ENCODE peak calls at places on chromosomes 6 and 20, in nine cellular contexts. One of them, this sample, is unnamed.

GRCh38 chr6:81752084-81752968 is at the start of gene TENT5A:
- DNase-seq in GM23248: peak
- DNase-seq in stimulated activated CD8-positive, alpha-beta memory T cell treated with anti-CD3 and anti-CD28 coated beads, Interleukin-7, amount 100 ng/mL, for 1 hour: peak
- DNase-seq in upper lobe of left lung: peak
- DNase-seq in caudate nucleus: peak
- DNase-seq in fibroblast of lung: peak
- DNase-seq in activated T-helper 2 cell treated with anti-CD3 and anti-CD28 coated beads, Interferon-gamma antibody, Interleukin-2, Interleukin-4, amounts not matched to agents 10 μg/mL and 5 μg/mL and 100 μg/mL, durations not matched to agents 14 hours and 24 hours and 36 hours: peak
- DNase-seq in Calu3: peak
- DNase-seq in left cardiac atrium: peak
- DNase-seq in this sample: peak

GRCh38 chr6:168123165-168123911 is 44.3 kb upstream of the FRMD1 start:
- DNase-seq in GM23248: no peak
- DNase-seq in stimulated activated CD8-positive, alpha-beta memory T cell treated with anti-CD3 and anti-CD28 coated beads, Interleukin-7, amount 100 ng/mL, for 1 hour: no peak
- DNase-seq in upper lobe of left lung: no peak
- DNase-seq in caudate nucleus: no peak
- DNase-seq in fibroblast of lung: no peak
- DNase-seq in activated T-helper 2 cell treated with anti-CD3 and anti-CD28 coated beads, Interferon-gamma antibody, Interleukin-2, Interleukin-4, amounts not matched to agents 10 μg/mL and 5 μg/mL and 100 μg/mL, durations not matched to agents 14 hours and 24 hours and 36 hours: no peak
- DNase-seq in Calu3: no peak
- DNase-seq in left cardiac atrium: no peak
- DNase-seq in this sample: peak

GRCh38 chr20:57849868-57850215 is 140.0 kb upstream of the PMEPA1 start:
- DNase-seq in GM23248: no peak
- DNase-seq in stimulated activated CD8-positive, alpha-beta memory T cell treated with anti-CD3 and anti-CD28 coated beads, Interleukin-7, amount 100 ng/mL, for 1 hour: no peak
- DNase-seq in upper lobe of left lung: no peak
- DNase-seq in caudate nucleus: no peak
- DNase-seq in fibroblast of lung: no peak
- DNase-seq in activated T-helper 2 cell treated with anti-CD3 and anti-CD28 coated beads, Interferon-gamma antibody, Interleukin-2, Interleukin-4, amounts not matched to agents 10 μg/mL and 5 μg/mL and 100 μg/mL, durations not matched to agents 14 hours and 24 hours and 36 hours: no peak
- DNase-seq in Calu3: no peak
- DNase-seq in left cardiac atrium: no peak
- DNase-seq in this sample: no peak

GRCh38 chr6:24357336-24358218 is at the start of gene DCDC2:
- DNase-seq in GM23248: peak
- DNase-seq in stimulated activated CD8-positive, alpha-beta memory T cell treated with anti-CD3 and anti-CD28 coated beads, Interleukin-7, amount 100 ng/mL, for 1 hour: no peak
- DNase-seq in upper lobe of left lung: peak
- DNase-seq in caudate nucleus: no peak
- DNase-seq in fibroblast of lung: peak
- DNase-seq in activated T-helper 2 cell treated with anti-CD3 and anti-CD28 coated beads, Interferon-gamma antibody, Interleukin-2, Interleukin-4, amounts not matched to agents 10 μg/mL and 5 μg/mL and 100 μg/mL, durations not matched to agents 14 hours and 24 hours and 36 hours: peak
- DNase-seq in Calu3: peak
- DNase-seq in left cardiac atrium: peak
- DNase-seq in this sample: peak

GRCh38 chr20:52192296-52193007 is 873 bp upstream of the ZFP64 start:
- DNase-seq in GM23248: no peak
- DNase-seq in stimulated activated CD8-positive, alpha-beta memory T cell treated with anti-CD3 and anti-CD28 coated beads, Interleukin-7, amount 100 ng/mL, for 1 hour: no peak
- DNase-seq in upper lobe of left lung: no peak
- DNase-seq in caudate nucleus: no peak
- DNase-seq in fibroblast of lung: no peak
- DNase-seq in activated T-helper 2 cell treated with anti-CD3 and anti-CD28 coated beads, Interferon-gamma antibody, Interleukin-2, Interleukin-4, amounts not matched to agents 10 μg/mL and 5 μg/mL and 100 μg/mL, durations not matched to agents 14 hours and 24 hours and 36 hours: no peak
- DNase-seq in Calu3: peak
- DNase-seq in left cardiac atrium: no peak
- DNase-seq in this sample: no peak

GRCh38 chr20:4131911-4132310 is 116.6 kb upstream of the RNF24 start:
- DNase-seq in GM23248: no peak
- DNase-seq in stimulated activated CD8-positive, alpha-beta memory T cell treated with anti-CD3 and anti-CD28 coated beads, Interleukin-7, amount 100 ng/mL, for 1 hour: no peak
- DNase-seq in upper lobe of left lung: no peak
- DNase-seq in caudate nucleus: no peak
- DNase-seq in fibroblast of lung: no peak
- DNase-seq in activated T-helper 2 cell treated with anti-CD3 and anti-CD28 coated beads, Interferon-gamma antibody, Interleukin-2, Interleukin-4, amounts not matched to agents 10 μg/mL and 5 μg/mL and 100 μg/mL, durations not matched to agents 14 hours and 24 hours and 36 hours: no peak
- DNase-seq in Calu3: no peak
- DNase-seq in left cardiac atrium: no peak
- DNase-seq in this sample: no peak

GRCh38 chr20:9172908-9173307 is 104.0 kb downstream of the PLCB4 start:
- DNase-seq in GM23248: peak
- DNase-seq in stimulated activated CD8-positive, alpha-beta memory T cell treated with anti-CD3 and anti-CD28 coated beads, Interleukin-7, amount 100 ng/mL, for 1 hour: no peak
- DNase-seq in upper lobe of left lung: no peak
- DNase-seq in caudate nucleus: no peak
- DNase-seq in fibroblast of lung: peak
- DNase-seq in activated T-helper 2 cell treated with anti-CD3 and anti-CD28 coated beads, Interferon-gamma antibody, Interleukin-2, Interleukin-4, amounts not matched to agents 10 μg/mL and 5 μg/mL and 100 μg/mL, durations not matched to agents 14 hours and 24 hours and 36 hours: no peak
- DNase-seq in Calu3: no peak
- DNase-seq in left cardiac atrium: no peak
- DNase-seq in this sample: no peak

GRCh38 chr20:44028341-44028715 is 113.7 kb downstream of the TOX2 start:
- DNase-seq in GM23248: peak
- DNase-seq in stimulated activated CD8-positive, alpha-beta memory T cell treated with anti-CD3 and anti-CD28 coated beads, Interleukin-7, amount 100 ng/mL, for 1 hour: no peak
- DNase-seq in upper lobe of left lung: no peak
- DNase-seq in caudate nucleus: no peak
- DNase-seq in fibroblast of lung: no peak
- DNase-seq in activated T-helper 2 cell treated with anti-CD3 and anti-CD28 coated beads, Interferon-gamma antibody, Interleukin-2, Interleukin-4, amounts not matched to agents 10 μg/mL and 5 μg/mL and 100 μg/mL, durations not matched to agents 14 hours and 24 hours and 36 hours: no peak
- DNase-seq in Calu3: no peak
- DNase-seq in left cardiac atrium: no peak
- DNase-seq in this sample: no peak

GRCh38 chr6:160767019-160767646 is 65.1 kb downstream of the PLG start:
- DNase-seq in GM23248: peak
- DNase-seq in stimulated activated CD8-positive, alpha-beta memory T cell treated with anti-CD3 and anti-CD28 coated beads, Interleukin-7, amount 100 ng/mL, for 1 hour: peak
- DNase-seq in upper lobe of left lung: peak
- DNase-seq in caudate nucleus: peak
- DNase-seq in fibroblast of lung: peak
- DNase-seq in activated T-helper 2 cell treated with anti-CD3 and anti-CD28 coated beads, Interferon-gamma antibody, Interleukin-2, Interleukin-4, amounts not matched to agents 10 μg/mL and 5 μg/mL and 100 μg/mL, durations not matched to agents 14 hours and 24 hours and 36 hours: peak
- DNase-seq in Calu3: peak
- DNase-seq in left cardiac atrium: peak
- DNase-seq in this sample: peak

GRCh38 chr6:16929814-16930213 is 168.6 kb upstream of the ATXN1 start:
- DNase-seq in GM23248: peak
- DNase-seq in stimulated activated CD8-positive, alpha-beta memory T cell treated with anti-CD3 and anti-CD28 coated beads, Interleukin-7, amount 100 ng/mL, for 1 hour: no peak
- DNase-seq in upper lobe of left lung: no peak
- DNase-seq in caudate nucleus: no peak
- DNase-seq in fibroblast of lung: peak
- DNase-seq in activated T-helper 2 cell treated with anti-CD3 and anti-CD28 coated beads, Interferon-gamma antibody, Interleukin-2, Interleukin-4, amounts not matched to agents 10 μg/mL and 5 μg/mL and 100 μg/mL, durations not matched to agents 14 hours and 24 hours and 36 hours: no peak
- DNase-seq in Calu3: no peak
- DNase-seq in left cardiac atrium: no peak
- DNase-seq in this sample: no peak

GRCh38 chr6:71481801-71482200 is 193.2 kb downstream of the OGFRL1 start:
- DNase-seq in GM23248: no peak
- DNase-seq in stimulated activated CD8-positive, alpha-beta memory T cell treated with anti-CD3 and anti-CD28 coated beads, Interleukin-7, amount 100 ng/mL, for 1 hour: no peak
- DNase-seq in upper lobe of left lung: no peak
- DNase-seq in caudate nucleus: no peak
- DNase-seq in fibroblast of lung: no peak
- DNase-seq in activated T-helper 2 cell treated with anti-CD3 and anti-CD28 coated beads, Interferon-gamma antibody, Interleukin-2, Interleukin-4, amounts not matched to agents 10 μg/mL and 5 μg/mL and 100 μg/mL, durations not matched to agents 14 hours and 24 hours and 36 hours: no peak
- DNase-seq in Calu3: no peak
- DNase-seq in left cardiac atrium: no peak
- DNase-seq in this sample: no peak

GRCh38 chr6:115398607-115399006 is 662.1 kb downstream of the FRK start:
- DNase-seq in GM23248: no peak
- DNase-seq in stimulated activated CD8-positive, alpha-beta memory T cell treated with anti-CD3 and anti-CD28 coated beads, Interleukin-7, amount 100 ng/mL, for 1 hour: no peak
- DNase-seq in upper lobe of left lung: no peak
- DNase-seq in caudate nucleus: no peak
- DNase-seq in fibroblast of lung: no peak
- DNase-seq in activated T-helper 2 cell treated with anti-CD3 and anti-CD28 coated beads, Interferon-gamma antibody, Interleukin-2, Interleukin-4, amounts not matched to agents 10 μg/mL and 5 μg/mL and 100 μg/mL, durations not matched to agents 14 hours and 24 hours and 36 hours: no peak
- DNase-seq in Calu3: no peak
- DNase-seq in left cardiac atrium: no peak
- DNase-seq in this sample: no peak

GRCh38 chr6:38649744-38650143 is 10.0 kb upstream of the BTBD9 start:
- DNase-seq in GM23248: no peak
- DNase-seq in stimulated activated CD8-positive, alpha-beta memory T cell treated with anti-CD3 and anti-CD28 coated beads, Interleukin-7, amount 100 ng/mL, for 1 hour: no peak
- DNase-seq in upper lobe of left lung: no peak
- DNase-seq in caudate nucleus: no peak
- DNase-seq in fibroblast of lung: no peak
- DNase-seq in activated T-helper 2 cell treated with anti-CD3 and anti-CD28 coated beads, Interferon-gamma antibody, Interleukin-2, Interleukin-4, amounts not matched to agents 10 μg/mL and 5 μg/mL and 100 μg/mL, durations not matched to agents 14 hours and 24 hours and 36 hours: no peak
- DNase-seq in Calu3: no peak
- DNase-seq in left cardiac atrium: no peak
- DNase-seq in this sample: no peak

GRCh38 chr6:9346923-9347322 is 911.6 kb upstream of the SLC35B3 start:
- DNase-seq in GM23248: no peak
- DNase-seq in stimulated activated CD8-positive, alpha-beta memory T cell treated with anti-CD3 and anti-CD28 coated beads, Interleukin-7, amount 100 ng/mL, for 1 hour: no peak
- DNase-seq in upper lobe of left lung: no peak
- DNase-seq in caudate nucleus: no peak
- DNase-seq in fibroblast of lung: no peak
- DNase-seq in activated T-helper 2 cell treated with anti-CD3 and anti-CD28 coated beads, Interferon-gamma antibody, Interleukin-2, Interleukin-4, amounts not matched to agents 10 μg/mL and 5 μg/mL and 100 μg/mL, durations not matched to agents 14 hours and 24 hours and 36 hours: no peak
- DNase-seq in Calu3: no peak
- DNase-seq in left cardiac atrium: no peak
- DNase-seq in this sample: no peak

GRCh38 chr6:113271437-113271836 is 585.7 kb upstream of the MARCKS start:
- DNase-seq in GM23248: peak
- DNase-seq in stimulated activated CD8-positive, alpha-beta memory T cell treated with anti-CD3 and anti-CD28 coated beads, Interleukin-7, amount 100 ng/mL, for 1 hour: no peak
- DNase-seq in upper lobe of left lung: no peak
- DNase-seq in caudate nucleus: no peak
- DNase-seq in fibroblast of lung: peak
- DNase-seq in activated T-helper 2 cell treated with anti-CD3 and anti-CD28 coated beads, Interferon-gamma antibody, Interleukin-2, Interleukin-4, amounts not matched to agents 10 μg/mL and 5 μg/mL and 100 μg/mL, durations not matched to agents 14 hours and 24 hours and 36 hours: no peak
- DNase-seq in Calu3: no peak
- DNase-seq in left cardiac atrium: no peak
- DNase-seq in this sample: no peak

This sample was measured in kidney.